ENCODE peak calls at places on chromosomes 1 and 21, in nine cellular contexts. Y is right lobe of liver, L is A549, H is sigmoid colon, X is spleen, R is GM12892, G is lower leg skin, K is HepG2, J is thyroid gland. A is an unnamed sample.

GRCh38 chr1:64542118-64542517 is 72.2 kb downstream of the CACHD1 start:
- DNase-seq in X (no peak), Y (no peak), K (no peak), H (no peak), G (no peak), R (no peak), J (no peak), L (no peak), A (no peak)

GRCh38 chr1:54453509-54453908 is 47.3 kb upstream of the SSBP3 start:
- DNase-seq in L (no peak), H (peak; percentile 22), R (no peak), K (no peak), G (no peak), J (no peak), Y (no peak), X (no peak), A (no peak)

GRCh38 chr1:99827970-99828369 is 22.2 kb upstream of the AGL start:
- DNase-seq in X (no peak), K (no peak), R (no peak), L (no peak), G (no peak), J (no peak), Y (no peak), H (no peak), A (no peak)

GRCh38 chr21:25501996-25502665 is 105.2 kb downstream of the MRPL39 start:
- DNase-seq in H (no peak), R (no peak), J (no peak), G (no peak), Y (no peak), L (no peak), X (no peak), K (no peak), A (no peak)

GRCh38 chr1:92441316-92442311 is 45.1 kb downstream of the GFI1 start:
- DNase-seq in Y (peak; percentile 22), X (no peak), L (peak; percentile 20), G (no peak), R (no peak), H (no peak), K (peak; percentile 96), J (peak; percentile 22), A (no peak)

GRCh38 chr1:157993179-157994080 is at the start of gene KIRREL1:
- DNase-seq in J (peak; percentile 64), K (no peak), L (no peak), H (peak; percentile 90), X (peak; percentile 70), R (no peak), Y (peak; percentile 38), G (peak; percentile 91), A (peak; percentile 84)

GRCh38 chr1:226983247-226983997 is 43.3 kb downstream of the COQ8A start:
- DNase-seq in X (peak; percentile 71), H (peak; percentile 56), L (no peak), J (no peak), K (no peak), Y (no peak), R (no peak), G (no peak), A (peak; percentile 18)

GRCh38 chr1:31633117-31633516 is 11.6 kb downstream of the PEF1 start:
- DNase-seq in G (no peak), K (peak; percentile 24), R (no peak), Y (no peak), L (peak; percentile 22), X (no peak), H (no peak), J (no peak), A (no peak)

GRCh38 chr1:231171623-231172197 is 9.9 kb downstream of the TRIM67 start:
- DNase-seq in X (no peak), R (no peak), L (no peak), K (no peak), G (no peak), H (no peak), Y (no peak), J (no peak), A (no peak)

GRCh38 chr1:155591770-155592169 is 18.2 kb upstream of the MSTO1 start:
- DNase-seq in J (no peak), R (no peak), Y (no peak), G (no peak), H (no peak), K (peak; percentile 68), X (no peak), L (peak; percentile 40), A (no peak)

GRCh38 chr1:243715285-243715684 is 134.8 kb downstream of the AKT3 start:
- DNase-seq in R (no peak), L (no peak), X (no peak), J (no peak), G (no peak), H (no peak), Y (no peak), K (no peak), A (no peak)

GRCh38 chr1:27637052-27637451 is 2.1 kb upstream of the FGR start:
- DNase-seq in L (no peak), H (no peak), R (no peak), Y (no peak), J (no peak), X (no peak), K (no peak), G (no peak), A (no peak)

GRCh38 chr1:160030657-160031367 is 978 bp downstream of the PIGM start:
- DNase-seq in H (no peak), X (no peak), Y (no peak), K (no peak), R (no peak), J (peak; percentile 8), L (peak; percentile 34), G (no peak), A (no peak)

GRCh38 chr1:160032165-160032827 is 506 bp upstream of the PIGM start:
- DNase-seq in J (peak; percentile 14), R (no peak), X (no peak), K (no peak), L (peak; percentile 55), G (no peak), Y (no peak), H (no peak), A (no peak)

GRCh38 chr1:160028426-160028825 is 3.4 kb downstream of the PIGM start:
- DNase-seq in K (no peak), R (no peak), H (no peak), X (no peak), J (no peak), L (no peak), Y (no peak), G (no peak), A (no peak)

DNA sequence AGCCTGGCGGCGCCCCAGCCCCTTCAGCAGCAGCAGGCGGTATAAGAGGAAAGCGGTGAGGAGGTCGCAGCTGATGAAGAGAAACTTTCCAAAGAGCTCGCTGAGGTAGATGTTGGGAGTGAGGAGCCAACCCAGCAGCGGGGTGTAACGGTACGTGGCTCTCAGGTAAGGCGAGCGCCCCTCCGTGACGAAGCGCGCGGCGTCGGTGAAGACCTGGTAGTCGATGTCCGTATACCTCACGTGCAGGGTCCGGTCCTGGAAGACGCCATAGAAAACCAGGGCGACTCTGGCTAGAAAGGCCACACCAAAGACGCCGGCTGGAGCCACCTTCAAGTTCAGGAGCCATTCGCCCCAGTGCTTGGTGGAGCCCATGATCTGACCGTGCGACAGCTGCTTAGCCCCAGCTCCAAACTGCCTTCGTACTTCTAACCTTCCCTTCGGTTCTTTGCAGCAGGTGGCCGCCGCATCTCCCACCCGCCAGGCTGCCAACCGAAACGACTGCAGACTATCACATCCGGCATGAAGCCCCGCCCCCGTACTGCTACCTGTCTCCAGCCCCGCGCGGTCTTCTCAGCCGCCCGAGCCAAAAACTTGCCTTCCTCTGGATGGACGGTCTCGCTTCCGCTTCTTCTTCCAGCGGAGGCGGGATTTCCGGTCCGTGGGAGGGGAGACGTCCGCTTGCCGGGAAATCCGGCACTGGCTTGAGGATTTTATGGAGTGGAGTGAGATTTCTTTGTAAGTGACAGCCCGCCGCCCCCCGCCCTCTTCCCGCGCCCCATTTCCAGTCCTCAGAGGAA is at the start of gene PIGM:
- DNase-seq in K (peak; percentile 94), R (peak; percentile 80), G (peak; percentile 98), H (peak; percentile 97), Y (peak; percentile 97), L (peak; percentile 96), X (peak; percentile 97), J (peak; percentile 99), A (peak; percentile 93)
- TF ChIP-seq POLR2A in K (peak; percentile 53), R (peak; percentile 72), G (no peak), H (peak; percentile 29), Y (peak; percentile 53), L (peak; percentile 48), X (no peak), J (no peak), A (peak; percentile 37)

DNA sequence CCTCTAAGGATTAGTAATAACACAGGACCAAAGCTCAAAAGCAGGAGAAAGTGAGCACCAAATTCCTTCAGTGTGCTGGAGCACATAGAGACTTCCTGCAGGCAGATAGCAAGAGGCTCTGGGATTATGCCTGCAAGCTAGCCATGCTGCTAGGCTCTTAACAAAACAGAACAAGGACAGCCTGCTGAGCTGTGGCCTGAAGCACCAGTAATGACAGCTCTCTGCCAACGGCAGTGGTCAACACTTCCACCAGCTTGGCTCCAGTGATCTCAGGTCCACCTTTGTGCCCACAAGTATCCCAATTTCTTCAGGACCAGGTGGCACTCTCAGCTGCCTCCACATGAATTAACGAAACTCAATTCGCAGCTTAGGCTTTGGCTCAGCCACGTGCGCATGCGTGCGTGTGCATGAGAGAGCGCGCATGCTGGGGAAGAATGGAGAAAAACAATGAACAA is 64.2 kb downstream of the SLC45A1 start:
- DNase-seq in L (no peak), J (peak; percentile 86), K (no peak), X (no peak), Y (no peak), R (no peak), G (peak; percentile 49), H (no peak), A (no peak)
- TF ChIP-seq POLR2A in L (no peak), J (no peak), K (no peak), X (no peak), Y (no peak), R (no peak), G (no peak), H (no peak), A (no peak)

DNA sequence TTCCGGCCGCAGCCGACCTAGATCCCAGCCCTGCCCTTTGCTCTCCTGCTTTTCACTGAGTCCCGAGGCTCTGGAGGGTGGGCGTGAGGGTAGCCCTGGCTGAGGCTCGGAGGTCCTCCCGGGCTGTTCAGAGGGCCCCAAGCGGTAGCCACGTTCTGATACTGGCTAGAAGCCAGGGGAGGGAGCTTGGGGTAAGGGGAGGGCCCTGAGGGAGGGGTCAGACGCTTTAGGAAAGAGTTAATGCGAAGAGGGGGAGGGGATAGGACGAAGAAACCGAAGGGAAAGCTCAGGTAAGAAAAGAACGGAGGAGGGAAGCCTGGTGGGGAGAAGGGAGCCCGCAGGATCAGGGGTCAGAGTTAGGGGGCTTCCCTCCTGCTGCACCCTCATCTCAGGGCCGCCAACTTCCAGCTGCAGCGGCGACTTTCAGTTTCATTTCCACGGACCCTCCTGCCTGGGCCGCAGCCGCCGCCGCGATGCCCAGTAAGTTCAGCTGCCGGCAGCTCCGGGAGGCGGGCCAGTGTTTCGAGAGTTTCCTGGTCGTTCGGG is at the start of gene MOV10:
- DNase-seq in R (peak; percentile 45), L (peak; percentile 35), J (peak; percentile 76), Y (peak; percentile 81), G (peak; percentile 94), H (peak; percentile 89), X (peak; percentile 92), K (peak; percentile 67), A (peak; percentile 73)
- TF ChIP-seq POLR2A in R (no peak), L (peak; percentile 23), J (no peak), Y (no peak), G (no peak), H (no peak), X (no peak), K (no peak), A (no peak)

DNA sequence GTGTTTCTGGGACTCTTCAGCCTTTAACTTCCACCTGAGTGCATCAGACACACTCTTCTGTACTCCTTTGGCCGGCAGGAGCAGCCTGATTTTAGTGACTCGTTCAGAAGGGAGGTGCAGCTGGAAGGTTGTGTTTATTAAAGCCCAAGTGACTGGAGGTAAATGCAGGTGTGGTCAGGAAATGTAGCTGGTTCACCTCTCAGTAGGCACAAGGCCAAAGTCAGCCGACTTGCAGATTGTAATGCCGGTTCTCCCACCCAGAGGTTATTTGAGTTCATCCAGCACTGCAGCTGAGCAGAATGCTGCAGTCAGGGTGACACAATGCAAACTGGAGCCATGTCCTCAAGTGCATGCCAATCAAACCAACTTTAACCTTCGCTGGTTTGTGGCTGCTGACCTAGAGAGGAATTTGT is 91.5 kb downstream of the SPATA46 start:
- DNase-seq in H (no peak), L (no peak), K (peak; percentile 72), X (no peak), G (no peak), R (no peak), Y (peak; percentile 43), J (peak; percentile 95), A (no peak)
- TF ChIP-seq POLR2A in H (no peak), L (no peak), K (no peak), X (no peak), G (no peak), R (no peak), Y (no peak), J (no peak), A (no peak)

A was measured in ovary.